ENCODE peak calls at places on chromosomes 6 and 20, in eight cellular contexts. D is activated CD8-positive, alpha-beta memory T cell treated with anti-CD3 and anti-CD28 coated beads, Interleukin-2, amount 50 U/mL, for 4 hours; H is germinal center; N is astrocyte of the cerebellum; S is T-cell; Q is NCI-H510A; Y is NCI-H446; B is AG04450. T is an unnamed sample.

GRCh38 chr20:50981714-50982048 is 23.1 kb downstream of the MOCS3 start:
- DNase-seq in D (no peak), H (no peak), N (no peak), S (no peak), Q (no peak), Y (no peak), B (no peak), T (no peak)

GRCh38 chr6:158361961-158362634 is 49.8 kb downstream of the TULP4 start:
- DNase-seq in D (no peak), H (no peak), N (no peak), S (no peak), Q (no peak), Y (no peak), B (no peak), T (no peak)

GRCh38 chr6:7542878-7543394 is 1.5 kb downstream of the DSP start:
- DNase-seq in D (no peak), H (no peak), N (no peak), S (no peak), Q (no peak), Y (no peak), B (no peak), T (no peak)

GRCh38 chr6:131852200-131852599 is 44.4 kb downstream of the ENPP1 start:
- DNase-seq in D (no peak), H (no peak), N (no peak), S (no peak), Q (no peak), Y (no peak), B (no peak), T (no peak)

GRCh38 chr6:14270925-14271791 is 153.6 kb downstream of the CD83 start:
- DNase-seq in D (peak; percentile 36), H (no peak), N (peak; percentile 31), S (no peak), Q (no peak), Y (no peak), B (peak; percentile 20), T (no peak)

GRCh38 chr6:14550817-14551216 is 433.2 kb downstream of the CD83 start:
- DNase-seq in D (no peak), H (peak; percentile 18), N (no peak), S (no peak), Q (no peak), Y (no peak), B (no peak), T (no peak)

GRCh38 chr20:38969708-38970107 is 7.6 kb downstream of the DHX35 start:
- DNase-seq in D (no peak), H (no peak), N (no peak), S (no peak), Q (no peak), Y (no peak), B (no peak), T (no peak)

GRCh38 chr6:132798820-132799538 is 542 bp upstream of the SLC18B1 start:
- DNase-seq in D (peak; percentile 72), H (peak; percentile 67), N (peak; percentile 22), S (peak; percentile 54), Q (no peak), Y (peak; percentile 32), B (no peak), T (peak; percentile 65)

GRCh38 chr6:154258064-154258757 is 98.4 kb downstream of the IPCEF1 start:
- DNase-seq in D (no peak), H (no peak), N (no peak), S (no peak), Q (no peak), Y (no peak), B (no peak), T (no peak)

GRCh38 chr6:12584631-12585405 is 131.7 kb upstream of the PHACTR1 start:
- DNase-seq in D (no peak), H (no peak), N (no peak), S (no peak), Q (no peak), Y (no peak), B (no peak), T (no peak)

GRCh38 chr20:12942123-12942522 is 66.6 kb upstream of the SPTLC3 start:
- DNase-seq in D (no peak), H (no peak), N (no peak), S (no peak), Q (no peak), Y (no peak), B (no peak), T (no peak)

GRCh38 chr6:88983532-88983931 is 20.1 kb upstream of the RNGTT start:
- DNase-seq in D (no peak), H (no peak), N (peak; percentile 19), S (no peak), Q (no peak), Y (peak; percentile 23), B (no peak), T (no peak)

GRCh38 chr20:11792229-11792953 is 125.3 kb upstream of the BTBD3 start:
- DNase-seq in D (no peak), H (no peak), N (no peak), S (no peak), Q (no peak), Y (no peak), B (no peak), T (no peak)